ENCODE peak calls at places on chromosomes 13 and 19, in six cellular contexts. U, Z, F, K, I and W are unnamed samples.

GRCh38 chr19:8618751-8619150 is 8.2 kb upstream of the ADAMTS10 start:
- DNase-seq in U (no peak), Z (no peak), F (no peak), K (no peak), I (no peak), W (no peak)

GRCh38 chr13:103812966-103813365 is 746.7 kb upstream of the SLC10A2 start:
- DNase-seq in U (no peak), Z (no peak), F (no peak), K (no peak), I (no peak), W (no peak)

GRCh38 chr19:1247747-1248453 is 483 bp upstream of the MIDN start:
- DNase-seq in U (peak), Z (peak), F (peak), K (peak), I (no peak), W (peak)

GRCh38 chr19:14300281-14300680 is 81.0 kb upstream of the ADGRE5 start:
- DNase-seq in U (no peak), Z (no peak), F (no peak), K (peak), I (no peak), W (no peak)

GRCh38 chr13:72431981-72432617 is 295.3 kb downstream of the MZT1 start:
- DNase-seq in U (no peak), Z (no peak), F (no peak), K (no peak), I (no peak), W (no peak)

GRCh38 chr13:111204438-111205177 is 89.5 kb downstream of the ARHGEF7 start:
- DNase-seq in U (peak), Z (peak), F (peak), K (no peak), I (no peak), W (no peak)

GRCh38 chr13:81171065-81171647 is 830.2 kb upstream of the SPRY2 start:
- DNase-seq in U (no peak), Z (no peak), F (no peak), K (no peak), I (no peak), W (no peak)

GRCh38 chr19:7292950-7293794 is 1.0 kb downstream of the INSR start:
- DNase-seq in U (peak), Z (peak), F (no peak), K (peak), I (no peak), W (no peak)

GRCh38 chr13:59566544-59566943 is 597.2 kb downstream of the DIAPH3 start:
- DNase-seq in U (no peak), Z (peak), F (no peak), K (no peak), I (no peak), W (no peak)

GRCh38 chr19:16607819-16608218 is 20.2 kb downstream of the MED26 start:
- DNase-seq in U (no peak), Z (peak), F (no peak), K (no peak), I (no peak), W (no peak)

GRCh38 chr19:16603090-16603489 is 24.9 kb downstream of the MED26 start:
- DNase-seq in U (no peak), Z (no peak), F (no peak), K (no peak), I (no peak), W (no peak)

GRCh38 chr19:16605115-16605514 is 22.9 kb downstream of the MED26 start:
- DNase-seq in U (no peak), Z (no peak), F (no peak), K (no peak), I (no peak), W (no peak)

GRCh38 chr19:16604615-16605014 is 23.4 kb downstream of the MED26 start:
- DNase-seq in U (no peak), Z (no peak), F (no peak), K (no peak), I (no peak), W (no peak)

GRCh38 chr19:16605552-16605951 is 22.5 kb downstream of the MED26 start:
- DNase-seq in U (peak), Z (peak), F (no peak), K (no peak), I (no peak), W (peak)
- H3K27ac ChIP-seq in U (peak), Z (no peak), F (no peak), K (no peak), I (peak), W (no peak)

GRCh38 chr13:82447452-82448030 is 1434.7 kb downstream of the SLITRK1 start:
- DNase-seq in U (no peak), Z (no peak), F (no peak), K (no peak), I (no peak), W (no peak)
- H3K27ac ChIP-seq in U (no peak), Z (no peak), F (no peak), K (no peak), I (no peak), W (no peak)

GRCh38 chr13:49367640-49368431 is 76.0 kb downstream of the CAB39L start:
- DNase-seq in U (no peak), Z (no peak), F (no peak), K (no peak), I (no peak), W (no peak)
- H3K27ac ChIP-seq in U (peak), Z (no peak), F (peak), K (peak), I (peak), W (no peak)

GRCh38 chr19:40423227-40423566 is 2.6 kb downstream of the SERTAD1 start:
- DNase-seq in U (no peak), Z (no peak), F (no peak), K (no peak), I (no peak), W (no peak)
- H3K27ac ChIP-seq in U (peak), Z (no peak), F (no peak), K (peak), I (peak), W (no peak)

DNA sequence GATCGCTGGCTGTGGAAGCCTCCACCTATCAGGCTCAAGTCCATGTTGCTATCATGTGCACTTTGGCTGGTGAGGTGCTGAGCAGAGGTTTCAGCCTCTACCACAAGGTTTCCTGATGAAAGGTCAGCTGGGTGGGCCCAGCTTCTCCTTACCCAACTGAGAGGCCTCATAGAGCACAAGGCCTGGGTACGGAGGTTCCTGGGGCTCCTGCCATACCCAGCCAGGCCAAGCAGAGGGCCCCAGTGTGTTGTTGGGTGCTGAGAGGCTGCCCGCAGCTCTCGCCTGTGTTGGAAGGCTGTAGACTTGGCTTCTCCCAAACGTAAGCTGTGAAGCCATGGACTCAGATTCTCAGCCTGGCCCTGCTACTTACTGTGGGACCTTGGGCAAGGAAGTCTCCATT is 28.2 kb downstream of the ACTN4 start:
- DNase-seq in U (no peak), Z (no peak), F (no peak), K (no peak), I (no peak), W (no peak)
- H3K27ac ChIP-seq in U (peak), Z (peak), F (peak), K (peak), I (peak), W (no peak)

DNA sequence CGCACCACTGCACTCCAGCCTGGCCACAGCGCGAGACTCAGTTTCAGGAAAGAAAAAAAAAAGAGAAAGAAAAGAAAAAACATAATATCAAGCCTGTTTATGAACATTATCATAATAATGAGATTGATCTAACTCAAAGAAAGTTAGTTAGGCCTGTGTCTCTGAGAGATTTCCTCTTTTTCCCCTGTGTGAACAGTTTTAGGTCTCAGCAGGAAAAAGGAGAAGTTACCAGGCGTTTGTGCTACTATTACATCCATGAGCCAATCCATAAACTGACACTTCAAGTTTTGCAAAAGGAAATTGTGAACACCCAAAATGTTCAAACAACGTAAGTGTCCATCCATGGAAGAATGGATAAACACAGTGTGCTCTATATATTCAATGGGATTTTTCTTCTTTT is 3.8 kb downstream of the TARM1 start:
- DNase-seq in U (no peak), Z (no peak), F (no peak), K (no peak), I (no peak), W (no peak)
- H3K27ac ChIP-seq in U (no peak), Z (no peak), F (no peak), K (no peak), I (no peak), W (no peak)